ENCODE peak calls at places on chromosomes 1 and 21, in six cellular contexts. W, X, H, Q, U and K are unnamed samples. For H3K4me1 and H3K9me3, the result is how much of the 10 kb centered on the place peaks cover.

GRCh38 chr1:151132676-151133338 is 13.6 kb downstream of the SEMA6C start:
- DNase-seq in W (peak), X (no peak), H (no peak), Q (no peak), U (peak), K (no peak)

GRCh38 chr1:13935336-13935735 is 235.3 kb downstream of the PRDM2 start:
- DNase-seq in W (no peak), X (no peak), H (no peak), Q (no peak), U (no peak), K (no peak)

GRCh38 chr1:164605254-164606091 is 46.5 kb downstream of the PBX1 start:
- DNase-seq in W (no peak), X (no peak), H (no peak), Q (no peak), U (no peak), K (no peak)

GRCh38 chr1:186244825-186245224 is 130.2 kb downstream of the TPR start:
- DNase-seq in W (no peak), X (no peak), H (no peak), Q (no peak), U (peak), K (no peak)

GRCh38 chr1:94806451-94806861 is 13.7 kb upstream of the SLC44A3 start:
- DNase-seq in W (no peak), X (no peak), H (no peak), Q (no peak), U (no peak), K (no peak)

GRCh38 chr1:111730706-111731105 is 8.5 kb downstream of the INKA2 start:
- DNase-seq in W (no peak), X (no peak), H (no peak), Q (no peak), U (no peak), K (no peak)

GRCh38 chr1:18913065-18913502 is 10.7 kb upstream of the ALDH4A1 start:
- DNase-seq in W (peak), X (peak), H (peak), Q (peak), U (peak), K (peak)

GRCh38 chr1:32733573-32734321 is 31.2 kb upstream of the SYNC start:
- DNase-seq in W (no peak), X (no peak), H (no peak), Q (no peak), U (peak), K (no peak)

GRCh38 chr1:29820401-29820800 is 584.1 kb downstream of the PTPRU start:
- DNase-seq in W (no peak), X (no peak), H (no peak), Q (peak), U (peak), K (no peak)

GRCh38 chr1:2466270-2466665 is 9.8 kb upstream of the PLCH2 start:
- DNase-seq in W (no peak), X (no peak), H (no peak), Q (no peak), U (no peak), K (no peak)

GRCh38 chr1:33092438-33092837 is 11.5 kb downstream of the AZIN2 start:
- DNase-seq in W (no peak), X (no peak), H (no peak), Q (no peak), U (no peak), K (no peak)

GRCh38 chr1:145952903-145953302 is 4.9 kb downstream of the LIX1L start:
- DNase-seq in W (no peak), X (no peak), H (no peak), Q (no peak), U (no peak), K (no peak)

GRCh38 chr1:215405211-215405610 is 161.9 kb upstream of the KCTD3 start:
- DNase-seq in W (no peak), X (no peak), H (no peak), Q (no peak), U (no peak), K (no peak)

GRCh38 chr1:20534659-20535417 is 17.5 kb upstream of the FAM43B start:
- DNase-seq in W (no peak), X (no peak), H (no peak), Q (no peak), U (no peak), K (no peak)

GRCh38 chr1:59104191-59104760 is 192.6 kb upstream of the FGGY start:
- DNase-seq in W (no peak), X (no peak), H (no peak), Q (no peak), U (no peak), K (no peak)

GRCh38 chr1:172960454-172961208 is 90.1 kb downstream of the TNFSF18 start:
- DNase-seq in W (no peak), X (peak), H (peak), Q (no peak), U (no peak), K (peak)

GRCh38 chr1:244730153-244730933 is 77.4 kb downstream of the DESI2 start:
- DNase-seq in W (peak), X (peak), H (no peak), Q (peak), U (peak), K (peak)

GRCh38 chr1:211541715-211542477 is 37.1 kb downstream of the SLC30A1 start:
- DNase-seq in W (no peak), X (peak), H (peak), Q (no peak), U (no peak), K (peak)

GRCh38 chr1:15753776-15754175 is 4.8 kb upstream of the FBLIM1 start:
- DNase-seq in W (no peak), X (no peak), H (no peak), Q (no peak), U (no peak), K (no peak)

GRCh38 chr1:4267381-4268261 is 367.5 kb upstream of the C1orf174 start:
- DNase-seq in W (no peak), X (no peak), H (no peak), Q (no peak), U (no peak), K (no peak)
- H3K4me1 ChIP-seq in W (under half), X (under half), H (under half), Q (under half), U (under half), K (under half)

DNA sequence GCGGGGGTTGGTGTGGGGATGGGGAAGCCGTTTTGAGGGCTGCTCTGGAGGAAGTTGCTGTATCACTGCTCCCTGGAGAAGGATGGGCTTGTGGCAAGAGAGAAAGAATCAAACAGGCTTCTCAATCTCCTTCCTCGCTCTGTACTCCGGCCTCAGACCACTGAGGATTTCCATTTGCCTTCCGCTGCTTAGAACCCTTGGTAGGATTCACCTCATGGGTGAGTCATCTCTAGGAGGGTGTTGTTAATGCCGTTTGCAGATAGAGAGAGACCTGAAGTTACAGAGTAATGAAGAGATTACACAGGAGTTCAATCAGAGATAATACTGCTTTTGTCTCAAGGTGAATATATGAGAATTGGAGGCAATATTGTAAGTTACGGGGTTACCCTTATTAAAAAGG is 15.3 kb downstream of the SLC35F3 start:
- DNase-seq in W (no peak), X (no peak), H (no peak), Q (no peak), U (no peak), K (no peak)
- H3K27ac ChIP-seq in W (no peak), X (no peak), H (no peak), Q (no peak), U (no peak), K (no peak)

GRCh38 chr1:50422946-50423669 is at the start of gene DMRTA2:
- DNase-seq in W (no peak), X (no peak), H (no peak), Q (peak), U (peak), K (no peak)

GRCh38 chr1:50421366-50421748 is 1.9 kb downstream of the DMRTA2 start:
- DNase-seq in W (no peak), X (no peak), H (no peak), Q (no peak), U (peak), K (no peak)

GRCh38 chr1:50423670-50424000 is 392 bp upstream of the DMRTA2 start:
- DNase-seq in W (no peak), X (no peak), H (no peak), Q (peak), U (no peak), K (no peak)

GRCh38 chr1:50421768-50422674 is 1.2 kb downstream of the DMRTA2 start:
- DNase-seq in W (no peak), X (no peak), H (no peak), Q (no peak), U (peak), K (no peak)

DNA sequence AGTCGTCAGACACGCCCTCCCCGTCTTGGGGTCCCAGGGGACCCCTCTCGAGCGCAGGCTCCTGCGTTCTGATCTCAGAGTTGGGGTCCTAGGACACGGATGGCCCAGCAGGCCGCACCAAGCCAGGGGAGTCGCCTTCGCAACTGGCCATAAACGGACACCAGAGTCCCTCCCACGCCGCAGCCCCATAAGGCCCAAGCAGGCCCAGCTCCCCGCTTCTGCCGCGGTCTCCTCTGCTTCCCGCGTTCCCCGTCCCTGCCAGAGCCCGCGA is 633 bp downstream of the DMRTA2 start:
- DNase-seq in W (no peak), X (no peak), H (no peak), Q (no peak), U (no peak), K (no peak)
- H3K9me3 ChIP-seq in W (under half), X (under half), H (under half), Q (under half), U (under half), K (under half)

GRCh38 chr21:42734323-42734971 is 81.0 kb downstream of the PDE9A start:
- DNase-seq in W (no peak), X (peak), H (no peak), Q (no peak), U (peak), K (no peak)

GRCh38 chr21:42736646-42737350 is 83.4 kb downstream of the PDE9A start:
- DNase-seq in W (no peak), X (no peak), H (no peak), Q (no peak), U (peak), K (no peak)

GRCh38 chr21:42735061-42735460 is 81.6 kb downstream of the PDE9A start:
- DNase-seq in W (no peak), X (peak), H (no peak), Q (no peak), U (peak), K (no peak)

GRCh38 chr21:42733874-42734273 is 80.5 kb downstream of the PDE9A start:
- DNase-seq in W (no peak), X (peak), H (no peak), Q (no peak), U (peak), K (no peak)

GRCh38 chr21:42735944-42736343 is 82.5 kb downstream of the PDE9A start:
- DNase-seq in W (no peak), X (no peak), H (no peak), Q (no peak), U (peak), K (no peak)
- H3K4me1 ChIP-seq in W (under half), X (half or more), H (under half), Q (under half), U (under half), K (half or more)